ENCODE peak calls at places on chromosomes 11 and 22, in ten cellular contexts. X is foreskin fibroblast; Z is lower lobe of right lung; S is AG09319; M is NCI-H2081; D is HEK293T; H is GM19239; K is cardiac muscle cell; B is stimulated activated CD8-positive, alpha-beta memory T cell treated with anti-CD3 and anti-CD28 coated beads, Interleukin-7, amount 100 ng/mL, for 1 hour; V is omental fat pad. A is an unnamed sample.
A peak's percentile ranks its signal among the peaks of the same experiment; 100 is the strongest.

GRCh38 chr11:88151866-88152265 is 23.4 kb downstream of the RAB38 start:
- DNase-seq in X (no peak), Z (no peak), S (no peak), M (no peak), D (no peak), H (no peak), K (no peak), B (no peak), V (no peak), A (no peak)

GRCh38 chr11:35363246-35364100 is 55.9 kb downstream of the SLC1A2 start:
- DNase-seq in X (no peak), Z (no peak), S (no peak), M (no peak), D (no peak), H (no peak), K (no peak), B (no peak), V (no peak), A (no peak)

GRCh38 chr11:75597636-75598035 is 35.6 kb downstream of the SERPINH1 start:
- DNase-seq in X (no peak), Z (no peak), S (no peak), M (peak; percentile 32), D (peak; percentile 71), H (peak; percentile 36), K (peak; percentile 77), B (no peak), V (no peak), A (peak; percentile 69)

GRCh38 chr11:107821199-107821926 is 37.2 kb downstream of the SLC35F2 start:
- DNase-seq in X (no peak), Z (no peak), S (no peak), M (no peak), D (no peak), H (no peak), K (no peak), B (no peak), V (no peak), A (no peak)

GRCh38 chr22:36405671-36406070 is 17.9 kb upstream of the MYH9 start:
- DNase-seq in X (no peak), Z (peak; percentile 80), S (no peak), M (no peak), D (no peak), H (no peak), K (no peak), B (peak; percentile 23), V (no peak), A (no peak)

GRCh38 chr11:64498151-64498550 is 92.9 kb upstream of the SLC22A12 start:
- DNase-seq in X (no peak), Z (no peak), S (no peak), M (no peak), D (no peak), H (no peak), K (no peak), B (no peak), V (no peak), A (no peak)

GRCh38 chr11:71252782-71253730 is 679 bp upstream of the SHANK2 start:
- DNase-seq in X (peak; percentile 55), Z (peak; percentile 63), S (no peak), M (no peak), D (peak; percentile 27), H (peak; percentile 42), K (peak; percentile 33), B (no peak), V (no peak), A (no peak)

GRCh38 chr11:75148436-75148983 is 2.4 kb upstream of the SLCO2B1 start:
- DNase-seq in X (no peak), Z (no peak), S (no peak), M (no peak), D (no peak), H (no peak), K (no peak), B (no peak), V (no peak), A (no peak)

GRCh38 chr11:76025068-76025467 is 181.2 kb downstream of the WNT11 start:
- DNase-seq in X (peak; percentile 75), Z (no peak), S (peak; percentile 79), M (no peak), D (no peak), H (no peak), K (no peak), B (no peak), V (no peak), A (peak; percentile 36)

GRCh38 chr22:32354360-32355351 is 3.0 kb upstream of the RFPL3 start:
- DNase-seq in X (peak; percentile 34), Z (no peak), S (no peak), M (no peak), D (no peak), H (no peak), K (no peak), B (no peak), V (no peak), A (no peak)

A was measured in HAP-1.